ENCODE peak calls at places on chromosomes 11 and 22, in seven cellular contexts. A is heart right ventricle, S is IMR-90, Z is foreskin fibroblast, B is MCF 10A, M is BE2C, C is cardiac fibroblast. T is an unnamed sample.

GRCh38 chr22:47322854-47323253 is 560.4 kb downstream of the TBC1D22A start:
- DNase-seq in S (no peak), A (no peak), C (no peak), Z (no peak), B (no peak), M (no peak), T (no peak)

GRCh38 chr11:1122356-1123002 is 35.3 kb upstream of the MUC5AC start:
- DNase-seq in Z (no peak), M (no peak), C (no peak), A (no peak), S (no peak), B (no peak), T (no peak)

GRCh38 chr22:33605686-33606085 is 314.6 kb downstream of the LARGE1 start:
- DNase-seq in C (no peak), S (no peak), Z (no peak), A (no peak), B (no peak), M (no peak), T (no peak)

GRCh38 chr22:48938741-48939140 is 888.9 kb downstream of the BRD1 start:
- DNase-seq in B (no peak), C (no peak), Z (no peak), A (no peak), M (no peak), S (no peak), T (no peak)

GRCh38 chr11:95877288-95877687 is 46.6 kb downstream of the MTMR2 start:
- DNase-seq in Z (peak), A (no peak), M (no peak), C (peak), S (peak), B (peak), T (peak)

GRCh38 chr11:119694334-119694733 is 34.7 kb downstream of the NECTIN1 start:
- DNase-seq in A (no peak), S (no peak), M (no peak), C (no peak), B (peak), Z (no peak), T (no peak)

GRCh38 chr11:129974672-129975071 is 28.0 kb downstream of the PRDM10 start:
- DNase-seq in A (no peak), B (no peak), S (no peak), C (no peak), Z (no peak), M (no peak), T (no peak)

GRCh38 chr11:123561046-123561781 is 93.2 kb downstream of the SCN3B start:
- DNase-seq in B (no peak), Z (no peak), M (peak), A (no peak), C (peak), S (peak), T (no peak)

GRCh38 chr11:120035756-120036155 is 102.2 kb downstream of the TRIM29 start:
- DNase-seq in B (no peak), A (no peak), M (no peak), S (no peak), Z (no peak), C (no peak), T (no peak)

GRCh38 chr11:19598456-19598855 is 114.2 kb upstream of the NAV2 start:
- DNase-seq in A (no peak), B (no peak), C (no peak), S (no peak), Z (no peak), M (no peak), T (no peak)

GRCh38 chr11:68142028-68142412 is 20.8 kb upstream of the CHKA start:
- DNase-seq in Z (no peak), B (no peak), C (no peak), M (no peak), A (peak), S (no peak), T (no peak)

GRCh38 chr11:119412072-119412471 is 10.9 kb downstream of the THY1 start:
- DNase-seq in S (no peak), M (no peak), B (no peak), A (no peak), Z (no peak), C (no peak), T (no peak)

GRCh38 chr22:46484861-46485595 is 52.4 kb downstream of the CELSR1 start:
- DNase-seq in S (peak), Z (peak), B (no peak), M (no peak), A (no peak), C (no peak), T (peak)

GRCh38 chr11:726278-726915 is 20.4 kb downstream of the EPS8L2 start:
- DNase-seq in C (peak), S (peak), A (no peak), Z (no peak), M (peak), B (peak), T (peak)

GRCh38 chr11:131056036-131056435 is 139.8 kb upstream of the SNX19 start:
- DNase-seq in C (no peak), A (no peak), S (no peak), Z (no peak), M (no peak), B (no peak), T (no peak)

GRCh38 chr11:84247931-84248330 is 961.8 kb upstream of the CCDC90B start:
- DNase-seq in Z (no peak), C (peak), M (peak), S (no peak), A (no peak), B (no peak), T (no peak)

GRCh38 chr11:2301631-2302272 is at the start of the genes C11orf21 and TSPAN32:
- DNase-seq in Z (no peak), A (peak), S (peak), M (no peak), C (no peak), B (no peak), T (peak)

GRCh38 chr11:76656087-76656531 is 14.4 kb downstream of the LRRC32 start:
- DNase-seq in M (no peak), B (no peak), A (no peak), C (no peak), S (no peak), Z (no peak), T (no peak)

GRCh38 chr11:125663910-125664309 is 16.7 kb downstream of the ACRV1 start:
- DNase-seq in S (no peak), Z (no peak), M (no peak), C (peak), A (no peak), B (no peak), T (no peak)

GRCh38 chr11:96162816-96163499 is 180.0 kb downstream of the MAML2 start:
- DNase-seq in M (no peak), Z (peak), S (peak), B (peak), A (no peak), C (peak), T (peak)

GRCh38 chr22:48891688-48892380 is 935.8 kb downstream of the BRD1 start:
- DNase-seq in M (no peak), S (no peak), Z (no peak), A (no peak), B (no peak), C (no peak), T (no peak)

GRCh38 chr11:97905101-97905500 is 1115.6 kb upstream of the CNTN5 start:
- DNase-seq in B (no peak), M (no peak), A (no peak), C (no peak), Z (no peak), S (no peak), T (no peak)
- TF ChIP-seq CTCF in B (no peak), M (no peak), A (no peak), C (no peak), Z (no peak), S (no peak), T (no peak)

GRCh38 chr22:38467438-38467903 is 425 bp upstream of the KDELR3 start:
- DNase-seq in Z (no peak), C (no peak), M (no peak), A (peak), S (no peak), B (no peak), T (no peak)

GRCh38 chr22:38465673-38466490 is 2.0 kb upstream of the KDELR3 start:
- DNase-seq in A (no peak), C (peak), B (no peak), Z (no peak), S (no peak), M (no peak), T (no peak)

GRCh38 chr22:38469306-38469781 is 1.4 kb downstream of the KDELR3 start:
- DNase-seq in A (no peak), S (no peak), B (no peak), Z (no peak), M (no peak), C (no peak), T (no peak)

GRCh38 chr22:38468761-38469305 is 937 bp downstream of the KDELR3 start:
- DNase-seq in M (no peak), C (no peak), A (no peak), B (no peak), Z (no peak), S (no peak), T (no peak)

DNA sequence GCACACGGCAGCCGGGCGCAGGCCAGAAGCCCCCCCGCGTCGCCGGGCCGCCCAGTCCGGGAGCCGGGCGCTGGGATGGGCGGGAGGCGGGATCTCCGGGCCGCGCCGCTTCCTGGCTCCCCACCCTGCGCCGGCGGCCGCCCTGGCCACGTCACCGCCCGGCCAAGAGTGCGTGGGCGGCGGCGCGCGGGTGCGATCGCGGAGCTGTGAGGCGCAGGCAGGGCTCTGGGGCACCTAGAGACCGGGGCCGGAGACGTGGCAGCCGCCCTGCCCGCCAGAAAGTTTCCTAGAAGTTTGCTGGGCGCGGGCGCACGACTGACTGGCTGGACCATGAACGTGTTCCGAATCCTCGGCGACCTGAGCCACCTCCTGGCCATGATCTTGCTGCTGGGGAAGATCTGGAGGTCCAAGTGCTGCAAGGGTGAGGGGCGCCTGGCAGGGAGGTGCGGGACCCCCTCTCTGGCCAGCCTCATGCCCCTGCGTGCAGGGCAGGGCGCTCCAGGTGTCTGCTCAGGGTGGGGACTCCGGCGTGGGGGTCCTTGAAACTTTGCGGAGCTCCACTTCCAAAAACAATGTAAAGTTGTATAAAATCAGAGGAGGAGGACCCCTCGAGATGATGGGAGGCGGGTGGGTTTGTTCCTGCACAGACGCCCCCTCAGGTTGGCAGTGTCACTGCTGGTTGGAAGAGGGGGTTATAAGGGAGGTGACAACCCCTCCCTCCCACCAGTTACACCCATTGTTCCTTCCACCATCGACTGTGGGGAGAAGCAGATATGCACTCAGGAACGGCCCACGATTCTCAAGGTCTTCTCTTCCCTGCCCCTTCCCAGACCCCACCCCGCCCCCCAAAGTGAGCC is at the start of gene KDELR3:
- DNase-seq in S (peak), M (peak), Z (peak), A (peak), B (peak), C (peak), T (peak)
- TF ChIP-seq CTCF in S (peak), M (peak), Z (no peak), A (no peak), B (no peak), C (peak), T (peak)

DNA sequence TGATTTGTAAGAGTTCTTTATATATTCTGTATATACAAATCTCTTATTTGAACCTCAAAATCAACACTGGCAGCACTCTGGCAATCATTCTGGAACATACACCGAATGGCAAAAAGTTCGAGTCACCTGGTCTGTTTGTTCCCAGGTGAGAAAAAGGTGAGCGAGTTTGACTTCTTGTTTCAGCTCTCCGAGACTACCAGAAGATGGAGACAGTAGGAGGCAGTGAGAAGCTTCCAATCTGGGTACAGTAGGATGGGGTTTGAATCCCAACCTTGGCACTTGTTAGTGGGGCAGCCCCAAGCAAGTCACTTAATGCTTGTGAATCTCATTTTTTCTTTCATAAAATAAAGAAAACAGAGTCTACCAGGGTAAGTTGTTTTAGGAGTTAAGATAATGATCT is 76.4 kb downstream of the C2CD3 start:
- DNase-seq in S (no peak), A (no peak), C (no peak), B (peak), M (no peak), Z (no peak), T (no peak)
- TF ChIP-seq CTCF in S (no peak), A (no peak), C (no peak), B (no peak), M (no peak), Z (no peak), T (no peak)

GRCh38 chr22:41340357-41340756 is 39.0 kb downstream of the ZC3H7B start:
- DNase-seq in C (no peak), Z (no peak), M (peak), A (no peak), S (no peak), B (no peak), T (no peak)
- TF ChIP-seq CTCF in C (no peak), Z (no peak), M (no peak), A (no peak), S (no peak), B (no peak), T (no peak)

DNA sequence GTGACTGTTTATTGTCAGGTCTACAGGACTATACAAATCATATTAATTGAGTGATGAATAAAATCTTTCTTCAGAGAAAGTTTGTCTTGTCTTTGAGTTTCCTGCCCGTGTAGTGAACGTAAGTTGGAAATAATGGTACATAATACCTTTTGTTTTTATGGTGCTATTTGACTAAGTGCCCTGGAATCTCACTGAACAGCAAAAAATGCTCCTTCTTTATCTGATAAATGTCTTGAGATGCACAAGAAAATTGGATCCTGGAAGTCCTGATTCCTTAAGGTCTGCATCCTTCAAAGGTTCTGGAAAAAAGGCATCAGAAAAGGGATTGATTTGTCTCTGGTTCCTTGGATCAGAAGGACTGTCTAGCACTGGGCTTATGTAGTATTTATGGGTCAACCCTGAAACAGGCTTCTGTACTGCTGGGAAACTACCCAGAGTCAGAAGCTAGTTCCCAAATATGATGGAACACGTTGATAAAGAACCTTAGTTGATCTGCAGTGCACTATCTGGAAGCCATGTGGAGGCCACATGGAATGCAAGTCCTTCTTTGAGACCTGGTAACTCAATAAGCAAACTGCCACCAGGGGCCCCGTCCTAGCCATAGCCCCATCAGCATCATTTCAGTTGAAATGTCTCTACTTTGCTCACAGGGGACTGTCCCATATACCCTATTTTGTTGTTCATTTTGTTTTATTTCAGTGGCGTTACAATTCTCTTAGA is 100.6 kb upstream of the CD44 start:
- DNase-seq in S (no peak), C (no peak), A (no peak), B (no peak), Z (no peak), M (peak), T (peak)
- TF ChIP-seq CTCF in S (no peak), C (no peak), A (no peak), B (no peak), Z (no peak), M (no peak), T (no peak)